ENCODE peak calls at places on chromosomes 11 and 22, in seven cellular contexts. U is effector memory CD4-positive, alpha-beta T cell; W is adipocyte; G is DND-41; D is stomach; A is right atrium auricular region; R is mucosa of descending colon. H is an unnamed sample. For H3K9me3, the result is how much of the 10 kb centered on the place peaks cover.

GRCh38 chr11:8219257-8220021 is 44.2 kb downstream of the LMO1 start:
- DNase-seq in U (no peak), W (peak), G (peak), D (peak), A (no peak), R (peak), H (no peak)

GRCh38 chr11:114121744-114122504 is 62.4 kb downstream of the ZBTB16 start:
- DNase-seq in U (no peak), W (no peak), G (no peak), D (no peak), A (no peak), R (no peak), H (no peak)

GRCh38 chr11:125663910-125664309 is 16.7 kb downstream of the ACRV1 start:
- DNase-seq in U (no peak), W (no peak), G (no peak), D (no peak), A (no peak), R (no peak), H (no peak)

GRCh38 chr22:46580940-46581579 is 39.1 kb upstream of the GRAMD4 start:
- DNase-seq in U (no peak), W (no peak), G (no peak), D (no peak), A (no peak), R (no peak), H (peak)

GRCh38 chr22:48088926-48089536 is 1326.6 kb downstream of the TBC1D22A start:
- DNase-seq in U (no peak), W (no peak), G (no peak), D (no peak), A (no peak), R (no peak), H (no peak)

GRCh38 chr22:36369922-36370781 is 17.6 kb downstream of the MYH9 start:
- DNase-seq in U (no peak), W (peak), G (no peak), D (peak), A (no peak), R (peak), H (peak)

GRCh38 chr11:117748771-117749540 is 48.1 kb downstream of the DSCAML1 start:
- DNase-seq in U (no peak), W (no peak), G (no peak), D (no peak), A (no peak), R (peak), H (no peak)

GRCh38 chr11:65378208-65378927 is 4.1 kb downstream of the SLC25A45 start:
- DNase-seq in U (no peak), W (no peak), G (no peak), D (no peak), A (no peak), R (no peak), H (no peak)

GRCh38 chr11:1194231-1194976 is 28.5 kb upstream of the MUC5B start:
- DNase-seq in U (no peak), W (no peak), G (no peak), D (peak), A (no peak), R (no peak), H (peak)

GRCh38 chr22:20407829-20408228 is 13.9 kb downstream of the ZNF74 start:
- DNase-seq in U (no peak), W (no peak), G (no peak), D (no peak), A (no peak), R (no peak), H (no peak)

GRCh38 chr11:125333354-125334077 is 162.5 kb downstream of the FEZ1 start:
- DNase-seq in U (no peak), W (no peak), G (no peak), D (no peak), A (no peak), R (no peak), H (no peak)

GRCh38 chr11:126035718-126036117 is 26.9 kb downstream of the CDON start:
- DNase-seq in U (no peak), W (no peak), G (no peak), D (no peak), A (no peak), R (no peak), H (no peak)

DNA sequence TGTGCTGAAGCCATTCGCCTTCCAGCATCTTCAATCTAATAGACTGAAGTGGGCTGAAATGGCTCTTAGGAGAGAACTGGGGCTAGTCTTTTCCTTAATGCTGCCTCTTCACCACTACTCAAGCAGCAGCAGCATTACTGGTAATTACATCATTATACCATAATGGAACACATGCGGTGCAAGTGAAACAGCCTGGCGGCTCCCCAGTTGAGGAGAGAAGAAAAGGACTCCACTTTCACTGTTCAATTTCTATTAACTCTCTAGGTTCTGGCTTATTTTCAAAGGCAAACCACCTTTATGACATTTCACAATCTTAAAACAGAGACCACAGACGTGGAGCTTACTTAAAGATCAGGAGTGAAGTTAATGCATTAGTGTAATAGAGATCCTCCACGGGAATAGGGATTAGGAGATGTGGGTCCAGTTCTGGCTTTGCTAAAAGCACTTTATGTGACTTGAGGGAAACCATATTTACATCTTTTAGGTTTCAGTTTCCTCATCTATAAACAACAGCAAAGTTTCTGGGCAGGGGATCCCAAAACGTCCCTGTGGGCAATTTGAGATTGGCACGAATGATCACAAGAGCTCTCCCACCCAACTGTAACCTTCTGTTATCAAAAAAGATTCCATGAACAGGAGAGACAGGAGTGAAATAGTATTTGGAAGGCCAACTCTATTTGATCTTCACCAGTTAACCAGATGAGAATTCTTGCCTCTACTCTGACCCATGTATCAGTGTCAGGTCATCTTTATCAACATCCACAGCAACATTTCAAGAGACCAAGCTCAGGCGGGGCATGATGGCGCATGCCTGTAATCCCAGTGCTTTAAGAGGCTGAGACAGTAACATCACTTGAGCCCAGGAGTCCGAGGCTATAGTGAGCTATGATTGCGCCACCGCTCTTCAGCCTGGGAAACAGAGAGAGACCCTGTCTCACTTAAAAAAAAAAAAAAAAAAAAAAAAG is 62.6 kb downstream of the GAB2 start:
- DNase-seq in U (no peak), W (peak), G (peak), D (no peak), A (no peak), R (no peak), H (no peak)
- H3K4me3 ChIP-seq in U (no peak), W (peak), G (no peak), D (no peak), A (no peak), R (no peak), H (no peak)

GRCh38 chr11:93986716-93987115 is 34.4 kb upstream of the HEPHL1 start:
- DNase-seq in U (no peak), W (peak), G (no peak), D (peak), A (no peak), R (no peak), H (no peak)
- H3K9me3 ChIP-seq in U (under half), W (under half), G (under half), D (under half), A (under half), R (under half), H (under half)

DNA sequence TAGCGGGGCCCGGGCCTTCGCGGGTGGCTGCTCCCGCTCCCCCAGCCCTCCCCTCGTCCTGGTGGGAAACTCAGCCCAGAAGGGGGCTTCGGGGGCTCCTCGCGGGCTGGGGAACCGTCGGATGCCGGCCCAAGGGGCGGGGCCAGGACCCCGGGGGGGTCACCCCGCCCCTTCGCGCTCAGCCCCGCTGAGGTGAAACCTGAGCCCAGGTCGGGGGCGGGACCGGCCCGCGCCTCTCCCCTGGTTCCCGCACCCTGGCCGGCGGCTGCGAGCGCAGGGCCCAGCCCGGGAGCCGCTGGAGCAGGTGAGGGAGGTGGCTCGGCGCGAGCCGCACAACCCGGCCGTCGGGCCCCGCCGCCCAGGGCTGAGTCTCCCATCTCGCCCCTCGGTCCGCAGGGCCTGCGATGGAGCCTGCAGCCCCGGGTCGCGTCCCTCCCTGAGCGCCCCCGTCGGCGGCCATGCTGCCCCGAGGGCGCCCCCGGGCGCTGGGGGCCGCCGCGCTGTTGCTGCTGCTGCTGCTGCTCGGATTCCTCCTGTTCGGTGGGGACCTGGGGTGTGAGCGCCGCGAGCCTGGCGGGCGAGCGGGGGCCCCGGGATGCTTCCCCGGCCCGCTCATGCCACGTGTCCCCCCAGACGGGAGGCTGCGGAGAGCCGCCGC is at the start of gene LARGE2:
- DNase-seq in U (peak), W (no peak), G (no peak), D (peak), A (no peak), R (peak), H (peak)
- H3K4me3 ChIP-seq in U (peak), W (no peak), G (no peak), D (peak), A (peak), R (no peak), H (peak)

GRCh38 chr11:103805688-103806009 is 230.8 kb upstream of the DDI1 start:
- DNase-seq in U (no peak), W (no peak), G (no peak), D (no peak), A (no peak), R (no peak), H (no peak)

GRCh38 chr11:103811870-103812509 is 224.4 kb upstream of the DDI1 start:
- DNase-seq in U (no peak), W (no peak), G (no peak), D (no peak), A (no peak), R (no peak), H (no peak)

GRCh38 chr11:103807806-103808205 is 228.6 kb upstream of the DDI1 start:
- DNase-seq in U (no peak), W (no peak), G (no peak), D (no peak), A (no peak), R (no peak), H (no peak)

GRCh38 chr11:103806130-103806900 is 230.1 kb upstream of the DDI1 start:
- DNase-seq in U (no peak), W (peak), G (no peak), D (no peak), A (no peak), R (peak), H (no peak)

DNA sequence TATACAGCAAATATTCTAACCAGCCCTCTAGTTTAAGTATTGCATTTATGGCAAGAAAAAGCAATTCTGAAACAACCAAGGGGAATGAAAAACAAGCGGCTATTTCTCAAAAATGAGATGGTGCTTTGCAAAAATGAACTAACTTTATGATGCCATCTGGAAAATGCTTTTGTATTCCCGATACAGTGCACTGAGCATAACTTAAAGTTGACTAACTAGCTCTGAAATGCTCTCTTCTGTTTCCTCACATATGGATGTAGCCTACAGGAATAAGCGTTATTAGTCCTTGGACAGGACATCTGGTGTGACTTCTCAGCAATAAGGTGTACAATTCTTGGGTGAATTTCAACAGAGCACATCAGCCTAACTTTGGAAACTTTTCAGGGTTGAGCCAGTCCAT is 228.2 kb upstream of the DDI1 start:
- DNase-seq in U (no peak), W (no peak), G (no peak), D (no peak), A (no peak), R (no peak), H (no peak)
- H3K9me3 ChIP-seq in U (under half), W (under half), G (under half), D (under half), A (under half), R (under half), H (under half)

GRCh38 chr22:44181033-44181911 is 547 bp downstream of the PARVG start:
- DNase-seq in U (peak), W (no peak), G (peak), D (peak), A (no peak), R (peak), H (peak)
- H3K4me3 ChIP-seq in U (peak), W (no peak), G (peak), D (peak), A (peak), R (no peak), H (peak)